ENCODE peak calls at places on chromosomes 5 and 9, in four cellular contexts. One of them, this sample, is unnamed.

GRCh38 chr5:124634228-124634819 is 112.1 kb downstream of the ZNF608 start:
- DNase-seq in stimulated activated CD4-positive, alpha-beta T cell treated with anti-CD3 and anti-CD28 coated beads, TNF-alpha, amount 100 ng/mL, for 48 hours: no peak
- DNase-seq in neuronal stem cell: no peak
- DNase-seq in germinal center: no peak
- DNase-seq in this sample: no peak

GRCh38 chr5:90689064-90689463 is 130.5 kb downstream of the ADGRV1 start:
- DNase-seq in stimulated activated CD4-positive, alpha-beta T cell treated with anti-CD3 and anti-CD28 coated beads, TNF-alpha, amount 100 ng/mL, for 48 hours: no peak
- DNase-seq in neuronal stem cell: no peak
- DNase-seq in germinal center: no peak
- DNase-seq in this sample: no peak

GRCh38 chr9:107733530-107733907 is 243.9 kb upstream of the KLF4 start:
- DNase-seq in stimulated activated CD4-positive, alpha-beta T cell treated with anti-CD3 and anti-CD28 coated beads, TNF-alpha, amount 100 ng/mL, for 48 hours: no peak
- DNase-seq in neuronal stem cell: no peak
- DNase-seq in germinal center: no peak
- DNase-seq in this sample: no peak

GRCh38 chr5:89374144-89374784 is 491.3 kb upstream of the MEF2C start:
- DNase-seq in stimulated activated CD4-positive, alpha-beta T cell treated with anti-CD3 and anti-CD28 coated beads, TNF-alpha, amount 100 ng/mL, for 48 hours: no peak
- DNase-seq in neuronal stem cell: no peak
- DNase-seq in germinal center: no peak
- DNase-seq in this sample: no peak

GRCh38 chr5:180201051-180201987 is 7.7 kb downstream of the RASGEF1C start:
- DNase-seq in stimulated activated CD4-positive, alpha-beta T cell treated with anti-CD3 and anti-CD28 coated beads, TNF-alpha, amount 100 ng/mL, for 48 hours: no peak
- DNase-seq in neuronal stem cell: peak
- DNase-seq in germinal center: no peak
- DNase-seq in this sample: peak

GRCh38 chr9:100111235-100111634 is 12.2 kb downstream of the INVS start:
- DNase-seq in stimulated activated CD4-positive, alpha-beta T cell treated with anti-CD3 and anti-CD28 coated beads, TNF-alpha, amount 100 ng/mL, for 48 hours: no peak
- DNase-seq in neuronal stem cell: no peak
- DNase-seq in germinal center: no peak
- DNase-seq in this sample: no peak

GRCh38 chr9:130732793-130733221 is 39.2 kb downstream of the EXOSC2 start:
- DNase-seq in stimulated activated CD4-positive, alpha-beta T cell treated with anti-CD3 and anti-CD28 coated beads, TNF-alpha, amount 100 ng/mL, for 48 hours: no peak
- DNase-seq in neuronal stem cell: no peak
- DNase-seq in germinal center: no peak
- DNase-seq in this sample: no peak

GRCh38 chr9:124770359-124771020 is 621 bp downstream of the NR6A1 start:
- DNase-seq in stimulated activated CD4-positive, alpha-beta T cell treated with anti-CD3 and anti-CD28 coated beads, TNF-alpha, amount 100 ng/mL, for 48 hours: no peak
- DNase-seq in neuronal stem cell: no peak
- DNase-seq in germinal center: peak
- DNase-seq in this sample: no peak

GRCh38 chr5:158676642-158677489 is 422.9 kb downstream of the EBF1 start:
- DNase-seq in stimulated activated CD4-positive, alpha-beta T cell treated with anti-CD3 and anti-CD28 coated beads, TNF-alpha, amount 100 ng/mL, for 48 hours: no peak
- DNase-seq in neuronal stem cell: no peak
- DNase-seq in germinal center: peak
- DNase-seq in this sample: peak

GRCh38 chr5:106290841-106291240 is 1379.9 kb downstream of the EFNA5 start:
- DNase-seq in stimulated activated CD4-positive, alpha-beta T cell treated with anti-CD3 and anti-CD28 coated beads, TNF-alpha, amount 100 ng/mL, for 48 hours: no peak
- DNase-seq in neuronal stem cell: no peak
- DNase-seq in germinal center: no peak
- DNase-seq in this sample: no peak

GRCh38 chr9:28587052-28587451 is 1013.8 kb upstream of the C9orf72 start:
- DNase-seq in stimulated activated CD4-positive, alpha-beta T cell treated with anti-CD3 and anti-CD28 coated beads, TNF-alpha, amount 100 ng/mL, for 48 hours: no peak
- DNase-seq in neuronal stem cell: no peak
- DNase-seq in germinal center: no peak
- DNase-seq in this sample: no peak

This sample was measured in retina.